ENCODE peak calls at places on chromosomes 13 and 19, in five cellular contexts. One of them, this sample, is unnamed.

GRCh38 chr19:31064486-31064885 is 284.8 kb downstream of the TSHZ3 start:
- DNase-seq in naive B cell: no peak
- DNase-seq in activated naive CD4-positive, alpha-beta T cell treated with anti-CD3 and anti-CD28 coated beads, Interleukin-2, amount 10 ng/mL, durations not matched to agents 7 days and 5 days: no peak
- DNase-seq in HT-29: no peak
- DNase-seq in amygdala: no peak
- DNase-seq in this sample: no peak

GRCh38 chr13:100234006-100234405 is 145.1 kb downstream of the PCCA start:
- DNase-seq in naive B cell: no peak
- DNase-seq in activated naive CD4-positive, alpha-beta T cell treated with anti-CD3 and anti-CD28 coated beads, Interleukin-2, amount 10 ng/mL, durations not matched to agents 7 days and 5 days: no peak
- DNase-seq in HT-29: no peak
- DNase-seq in amygdala: no peak
- DNase-seq in this sample: no peak

GRCh38 chr13:74037762-74038161 is 96.4 kb downstream of the KLF12 start:
- DNase-seq in naive B cell: no peak
- DNase-seq in activated naive CD4-positive, alpha-beta T cell treated with anti-CD3 and anti-CD28 coated beads, Interleukin-2, amount 10 ng/mL, durations not matched to agents 7 days and 5 days: no peak
- DNase-seq in HT-29: no peak
- DNase-seq in amygdala: no peak
- DNase-seq in this sample: no peak

GRCh38 chr13:23570099-23570926 is at the start of gene TNFRSF19:
- DNase-seq in naive B cell: no peak
- DNase-seq in activated naive CD4-positive, alpha-beta T cell treated with anti-CD3 and anti-CD28 coated beads, Interleukin-2, amount 10 ng/mL, durations not matched to agents 7 days and 5 days: no peak
- DNase-seq in HT-29: no peak
- DNase-seq in amygdala: no peak
- DNase-seq in this sample: no peak

GRCh38 chr13:40120288-40120687 is 464.8 kb downstream of the COG6 start:
- DNase-seq in naive B cell: no peak
- DNase-seq in activated naive CD4-positive, alpha-beta T cell treated with anti-CD3 and anti-CD28 coated beads, Interleukin-2, amount 10 ng/mL, durations not matched to agents 7 days and 5 days: no peak
- DNase-seq in HT-29: no peak
- DNase-seq in amygdala: no peak
- DNase-seq in this sample: no peak

GRCh38 chr19:47239610-47240296 is 8.8 kb upstream of the BBC3 start:
- DNase-seq in naive B cell: peak; percentile 62
- DNase-seq in activated naive CD4-positive, alpha-beta T cell treated with anti-CD3 and anti-CD28 coated beads, Interleukin-2, amount 10 ng/mL, durations not matched to agents 7 days and 5 days: peak; percentile 81
- DNase-seq in HT-29: no peak
- DNase-seq in amygdala: peak; percentile 90
- DNase-seq in this sample: peak; percentile 61

GRCh38 chr19:10895363-10895762 is 24.0 kb downstream of the CARM1 start:
- DNase-seq in naive B cell: no peak
- DNase-seq in activated naive CD4-positive, alpha-beta T cell treated with anti-CD3 and anti-CD28 coated beads, Interleukin-2, amount 10 ng/mL, durations not matched to agents 7 days and 5 days: no peak
- DNase-seq in HT-29: no peak
- DNase-seq in amygdala: no peak
- DNase-seq in this sample: no peak

GRCh38 chr19:12555456-12555930 is 4.2 kb upstream of the ZNF564 start:
- DNase-seq in naive B cell: no peak
- DNase-seq in activated naive CD4-positive, alpha-beta T cell treated with anti-CD3 and anti-CD28 coated beads, Interleukin-2, amount 10 ng/mL, durations not matched to agents 7 days and 5 days: no peak
- DNase-seq in HT-29: no peak
- DNase-seq in amygdala: no peak
- DNase-seq in this sample: no peak

GRCh38 chr19:7263066-7263465 is 31.1 kb downstream of the INSR start:
- DNase-seq in naive B cell: no peak
- DNase-seq in activated naive CD4-positive, alpha-beta T cell treated with anti-CD3 and anti-CD28 coated beads, Interleukin-2, amount 10 ng/mL, durations not matched to agents 7 days and 5 days: no peak
- DNase-seq in HT-29: no peak
- DNase-seq in amygdala: no peak
- DNase-seq in this sample: no peak

GRCh38 chr19:35178701-35179100 is 24.2 kb downstream of the FXYD5 start:
- DNase-seq in naive B cell: no peak
- DNase-seq in activated naive CD4-positive, alpha-beta T cell treated with anti-CD3 and anti-CD28 coated beads, Interleukin-2, amount 10 ng/mL, durations not matched to agents 7 days and 5 days: no peak
- DNase-seq in HT-29: no peak
- DNase-seq in amygdala: no peak
- DNase-seq in this sample: no peak

GRCh38 chr13:20118268-20119140 is 42.3 kb downstream of the GJA3 start:
- DNase-seq in naive B cell: no peak
- DNase-seq in activated naive CD4-positive, alpha-beta T cell treated with anti-CD3 and anti-CD28 coated beads, Interleukin-2, amount 10 ng/mL, durations not matched to agents 7 days and 5 days: peak; percentile 59
- DNase-seq in HT-29: peak; percentile 79
- DNase-seq in amygdala: peak; percentile 66
- DNase-seq in this sample: no peak

This sample was measured in T-cell.